ENCODE peak calls at places on chromosome 14, in ten cellular contexts. One of them, this sample, is unnamed.

GRCh38 chr14:64953661-64954060 is 11.1 kb upstream of the GPX2 start:
- DNase-seq in GM23248: no peak
- DNase-seq in dorsolateral prefrontal cortex: no peak
- DNase-seq in AG09309: no peak
- DNase-seq in T47D: no peak
- DNase-seq in substantia nigra: no peak
- DNase-seq in nephron progenitor cell: no peak
- DNase-seq in kidney glomerular epithelial cell: no peak
- DNase-seq in aorta: no peak
- DNase-seq in ELR: no peak
- DNase-seq in this sample: no peak

GRCh38 chr14:69268763-69269162 is 8.8 kb downstream of the GALNT16 start:
- DNase-seq in GM23248: peak
- DNase-seq in dorsolateral prefrontal cortex: no peak
- DNase-seq in AG09309: no peak
- DNase-seq in T47D: no peak
- DNase-seq in substantia nigra: no peak
- DNase-seq in nephron progenitor cell: no peak
- DNase-seq in kidney glomerular epithelial cell: no peak
- DNase-seq in aorta: no peak
- DNase-seq in ELR: peak
- DNase-seq in this sample: no peak

GRCh38 chr14:97217094-97217885 is 420.1 kb downstream of the VRK1 start:
- DNase-seq in GM23248: no peak
- DNase-seq in dorsolateral prefrontal cortex: no peak
- DNase-seq in AG09309: no peak
- DNase-seq in T47D: no peak
- DNase-seq in substantia nigra: no peak
- DNase-seq in nephron progenitor cell: no peak
- DNase-seq in kidney glomerular epithelial cell: no peak
- DNase-seq in aorta: no peak
- DNase-seq in ELR: no peak
- DNase-seq in this sample: no peak

GRCh38 chr14:85241022-85241880 is 288.7 kb upstream of the FLRT2 start:
- DNase-seq in GM23248: no peak
- DNase-seq in dorsolateral prefrontal cortex: no peak
- DNase-seq in AG09309: no peak
- DNase-seq in T47D: no peak
- DNase-seq in substantia nigra: no peak
- DNase-seq in nephron progenitor cell: no peak
- DNase-seq in kidney glomerular epithelial cell: peak
- DNase-seq in aorta: no peak
- DNase-seq in ELR: no peak
- DNase-seq in this sample: no peak

GRCh38 chr14:34722723-34723545 is 8.5 kb upstream of the CFL2 start:
- DNase-seq in GM23248: peak
- DNase-seq in dorsolateral prefrontal cortex: peak
- DNase-seq in AG09309: no peak
- DNase-seq in T47D: peak
- DNase-seq in substantia nigra: no peak
- DNase-seq in nephron progenitor cell: peak
- DNase-seq in kidney glomerular epithelial cell: peak
- DNase-seq in aorta: no peak
- DNase-seq in ELR: peak
- DNase-seq in this sample: peak

GRCh38 chr14:20469890-20470858 is 968 bp downstream of the PNP start:
- DNase-seq in GM23248: peak
- DNase-seq in dorsolateral prefrontal cortex: no peak
- DNase-seq in AG09309: no peak
- DNase-seq in T47D: no peak
- DNase-seq in substantia nigra: no peak
- DNase-seq in nephron progenitor cell: peak
- DNase-seq in kidney glomerular epithelial cell: peak
- DNase-seq in aorta: peak
- DNase-seq in ELR: peak
- DNase-seq in this sample: peak

GRCh38 chr14:52119030-52119429 is 50.2 kb upstream of the NID2 start:
- DNase-seq in GM23248: no peak
- DNase-seq in dorsolateral prefrontal cortex: peak
- DNase-seq in AG09309: no peak
- DNase-seq in T47D: no peak
- DNase-seq in substantia nigra: peak
- DNase-seq in nephron progenitor cell: no peak
- DNase-seq in kidney glomerular epithelial cell: no peak
- DNase-seq in aorta: no peak
- DNase-seq in ELR: no peak
- DNase-seq in this sample: no peak

GRCh38 chr14:37241206-37241605 is 43.5 kb downstream of the MIPOL1 start:
- DNase-seq in GM23248: no peak
- DNase-seq in dorsolateral prefrontal cortex: no peak
- DNase-seq in AG09309: no peak
- DNase-seq in T47D: no peak
- DNase-seq in substantia nigra: no peak
- DNase-seq in nephron progenitor cell: no peak
- DNase-seq in kidney glomerular epithelial cell: no peak
- DNase-seq in aorta: no peak
- DNase-seq in ELR: no peak
- DNase-seq in this sample: no peak

GRCh38 chr14:91228112-91229004 is 16.1 kb downstream of the GPR68 start:
- DNase-seq in GM23248: peak
- DNase-seq in dorsolateral prefrontal cortex: no peak
- DNase-seq in AG09309: peak
- DNase-seq in T47D: no peak
- DNase-seq in substantia nigra: no peak
- DNase-seq in nephron progenitor cell: no peak
- DNase-seq in kidney glomerular epithelial cell: peak
- DNase-seq in aorta: no peak
- DNase-seq in ELR: peak
- DNase-seq in this sample: peak

GRCh38 chr14:69326611-69327010 is 66.7 kb downstream of the GALNT16 start:
- DNase-seq in GM23248: no peak
- DNase-seq in dorsolateral prefrontal cortex: no peak
- DNase-seq in AG09309: no peak
- DNase-seq in T47D: no peak
- DNase-seq in substantia nigra: no peak
- DNase-seq in nephron progenitor cell: no peak
- DNase-seq in kidney glomerular epithelial cell: no peak
- DNase-seq in aorta: no peak
- DNase-seq in ELR: no peak
- DNase-seq in this sample: no peak

GRCh38 chr14:88234442-88234841 is 88.6 kb downstream of the KCNK10 start:
- DNase-seq in GM23248: no peak
- DNase-seq in dorsolateral prefrontal cortex: no peak
- DNase-seq in AG09309: no peak
- DNase-seq in T47D: no peak
- DNase-seq in substantia nigra: no peak
- DNase-seq in nephron progenitor cell: no peak
- DNase-seq in kidney glomerular epithelial cell: no peak
- DNase-seq in aorta: no peak
- DNase-seq in ELR: no peak
- DNase-seq in this sample: no peak

GRCh38 chr14:26896447-26896846 is 298.6 kb upstream of the NOVA1 start:
- DNase-seq in GM23248: peak
- DNase-seq in dorsolateral prefrontal cortex: no peak
- DNase-seq in AG09309: no peak
- DNase-seq in T47D: no peak
- DNase-seq in substantia nigra: no peak
- DNase-seq in nephron progenitor cell: no peak
- DNase-seq in kidney glomerular epithelial cell: no peak
- DNase-seq in aorta: no peak
- DNase-seq in ELR: peak
- DNase-seq in this sample: no peak

GRCh38 chr14:95359974-95360826 is 40.5 kb upstream of the CLMN start:
- DNase-seq in GM23248: no peak
- DNase-seq in dorsolateral prefrontal cortex: peak
- DNase-seq in AG09309: no peak
- DNase-seq in T47D: no peak
- DNase-seq in substantia nigra: peak
- DNase-seq in nephron progenitor cell: peak
- DNase-seq in kidney glomerular epithelial cell: peak
- DNase-seq in aorta: no peak
- DNase-seq in ELR: no peak
- DNase-seq in this sample: no peak

GRCh38 chr14:34715108-34715863 is 893 bp upstream of the CFL2 start:
- DNase-seq in GM23248: peak
- DNase-seq in dorsolateral prefrontal cortex: no peak
- DNase-seq in AG09309: no peak
- DNase-seq in T47D: no peak
- DNase-seq in substantia nigra: no peak
- DNase-seq in nephron progenitor cell: no peak
- DNase-seq in kidney glomerular epithelial cell: no peak
- DNase-seq in aorta: no peak
- DNase-seq in ELR: no peak
- DNase-seq in this sample: no peak

GRCh38 chr14:22791302-22791701 is 23.9 kb downstream of the SLC7A7 start:
- DNase-seq in GM23248: peak
- DNase-seq in dorsolateral prefrontal cortex: no peak
- DNase-seq in AG09309: peak
- DNase-seq in T47D: no peak
- DNase-seq in substantia nigra: no peak
- DNase-seq in nephron progenitor cell: no peak
- DNase-seq in kidney glomerular epithelial cell: peak
- DNase-seq in aorta: no peak
- DNase-seq in ELR: peak
- DNase-seq in this sample: no peak